ENCODE peak calls at places on chromosome 2, in six cellular contexts. One of them, this sample, is unnamed.

GRCh38 chr2:112728384-112729175 is 7.8 kb downstream of the NT5DC4 start:
- DNase-seq in NCI-H1092 treated with DMSO at 0.1 percent for 48 hours: peak; percentile 7
- DNase-seq in activated naive CD8-positive, alpha-beta T cell treated with anti-CD3 and anti-CD28 coated beads, Interleukin-2, amount 10 ng/mL, durations not matched to agents 7 days and 5 days: no peak
- DNase-seq in CD4-positive, alpha-beta memory T cell: no peak
- DNase-seq in mesenteric fat pad: peak; percentile 80
- DNase-seq in A172: no peak
- DNase-seq in this sample: peak; percentile 20

GRCh38 chr2:30686000-30686399 is 121.2 kb downstream of the CAPN13 start:
- DNase-seq in A172: peak; percentile 14
- DNase-seq in NCI-H1092 treated with DMSO at 0.1 percent for 48 hours: peak; percentile 57
- DNase-seq in activated naive CD8-positive, alpha-beta T cell treated with anti-CD3 and anti-CD28 coated beads, Interleukin-2, amount 10 ng/mL, durations not matched to agents 7 days and 5 days: no peak
- DNase-seq in CD4-positive, alpha-beta memory T cell: no peak
- DNase-seq in mesenteric fat pad: peak; percentile 47
- DNase-seq in this sample: peak; percentile 28

GRCh38 chr2:217231212-217231611 is 371.3 kb upstream of the TNP1 start:
- DNase-seq in NCI-H1092 treated with DMSO at 0.1 percent for 48 hours: no peak
- DNase-seq in activated naive CD8-positive, alpha-beta T cell treated with anti-CD3 and anti-CD28 coated beads, Interleukin-2, amount 10 ng/mL, durations not matched to agents 7 days and 5 days: no peak
- DNase-seq in mesenteric fat pad: no peak
- DNase-seq in CD4-positive, alpha-beta memory T cell: no peak
- DNase-seq in A172: no peak
- DNase-seq in this sample: no peak

GRCh38 chr2:37324536-37324785 is 172 bp downstream of the PRKD3 start:
- DNase-seq in CD4-positive, alpha-beta memory T cell: no peak
- DNase-seq in activated naive CD8-positive, alpha-beta T cell treated with anti-CD3 and anti-CD28 coated beads, Interleukin-2, amount 10 ng/mL, durations not matched to agents 7 days and 5 days: no peak
- DNase-seq in mesenteric fat pad: no peak
- DNase-seq in A172: no peak
- DNase-seq in NCI-H1092 treated with DMSO at 0.1 percent for 48 hours: no peak
- DNase-seq in this sample: peak; percentile 77

GRCh38 chr2:200298015-200298414 is 8.5 kb upstream of the SPATS2L start:
- DNase-seq in activated naive CD8-positive, alpha-beta T cell treated with anti-CD3 and anti-CD28 coated beads, Interleukin-2, amount 10 ng/mL, durations not matched to agents 7 days and 5 days: no peak
- DNase-seq in A172: no peak
- DNase-seq in mesenteric fat pad: no peak
- DNase-seq in CD4-positive, alpha-beta memory T cell: no peak
- DNase-seq in NCI-H1092 treated with DMSO at 0.1 percent for 48 hours: no peak
- DNase-seq in this sample: no peak

GRCh38 chr2:168192839-168193616 is 54.4 kb downstream of the STK39 start:
- DNase-seq in A172: peak; percentile 85
- DNase-seq in activated naive CD8-positive, alpha-beta T cell treated with anti-CD3 and anti-CD28 coated beads, Interleukin-2, amount 10 ng/mL, durations not matched to agents 7 days and 5 days: peak; percentile 40
- DNase-seq in CD4-positive, alpha-beta memory T cell: peak; percentile 70
- DNase-seq in mesenteric fat pad: no peak
- DNase-seq in NCI-H1092 treated with DMSO at 0.1 percent for 48 hours: no peak
- DNase-seq in this sample: no peak

GRCh38 chr2:8547284-8548064 is 134.4 kb upstream of the ID2 start:
- DNase-seq in activated naive CD8-positive, alpha-beta T cell treated with anti-CD3 and anti-CD28 coated beads, Interleukin-2, amount 10 ng/mL, durations not matched to agents 7 days and 5 days: no peak
- DNase-seq in A172: no peak
- DNase-seq in NCI-H1092 treated with DMSO at 0.1 percent for 48 hours: no peak
- DNase-seq in CD4-positive, alpha-beta memory T cell: no peak
- DNase-seq in mesenteric fat pad: peak; percentile 84
- DNase-seq in this sample: no peak

GRCh38 chr2:140808211-140808610 is 1322.6 kb downstream of the LRP1B start:
- DNase-seq in mesenteric fat pad: no peak
- DNase-seq in A172: no peak
- DNase-seq in CD4-positive, alpha-beta memory T cell: no peak
- DNase-seq in NCI-H1092 treated with DMSO at 0.1 percent for 48 hours: no peak
- DNase-seq in activated naive CD8-positive, alpha-beta T cell treated with anti-CD3 and anti-CD28 coated beads, Interleukin-2, amount 10 ng/mL, durations not matched to agents 7 days and 5 days: no peak
- DNase-seq in this sample: no peak

GRCh38 chr2:75162897-75163296 is 36.4 kb downstream of the TACR1 start:
- DNase-seq in NCI-H1092 treated with DMSO at 0.1 percent for 48 hours: no peak
- DNase-seq in activated naive CD8-positive, alpha-beta T cell treated with anti-CD3 and anti-CD28 coated beads, Interleukin-2, amount 10 ng/mL, durations not matched to agents 7 days and 5 days: no peak
- DNase-seq in mesenteric fat pad: no peak
- DNase-seq in A172: no peak
- DNase-seq in CD4-positive, alpha-beta memory T cell: no peak
- DNase-seq in this sample: no peak

GRCh38 chr2:74513605-74514367 is 464 bp upstream of the TLX2 start:
- DNase-seq in A172: no peak
- DNase-seq in activated naive CD8-positive, alpha-beta T cell treated with anti-CD3 and anti-CD28 coated beads, Interleukin-2, amount 10 ng/mL, durations not matched to agents 7 days and 5 days: peak; percentile 55
- DNase-seq in CD4-positive, alpha-beta memory T cell: peak; percentile 30
- DNase-seq in NCI-H1092 treated with DMSO at 0.1 percent for 48 hours: no peak
- DNase-seq in mesenteric fat pad: no peak
- DNase-seq in this sample: no peak

GRCh38 chr2:112168422-112169124 is 30.4 kb downstream of the FBLN7 start:
- DNase-seq in CD4-positive, alpha-beta memory T cell: no peak
- DNase-seq in NCI-H1092 treated with DMSO at 0.1 percent for 48 hours: no peak
- DNase-seq in A172: no peak
- DNase-seq in activated naive CD8-positive, alpha-beta T cell treated with anti-CD3 and anti-CD28 coated beads, Interleukin-2, amount 10 ng/mL, durations not matched to agents 7 days and 5 days: no peak
- DNase-seq in mesenteric fat pad: no peak
- DNase-seq in this sample: no peak

GRCh38 chr2:10225291-10226031 is 77.2 kb upstream of the HPCAL1 start:
- DNase-seq in activated naive CD8-positive, alpha-beta T cell treated with anti-CD3 and anti-CD28 coated beads, Interleukin-2, amount 10 ng/mL, durations not matched to agents 7 days and 5 days: peak; percentile 23
- DNase-seq in NCI-H1092 treated with DMSO at 0.1 percent for 48 hours: no peak
- DNase-seq in mesenteric fat pad: peak; percentile 84
- DNase-seq in A172: no peak
- DNase-seq in CD4-positive, alpha-beta memory T cell: no peak
- DNase-seq in this sample: no peak

GRCh38 chr2:75064691-75065396 is 106.4 kb downstream of the POLE4 start:
- DNase-seq in NCI-H1092 treated with DMSO at 0.1 percent for 48 hours: no peak
- DNase-seq in mesenteric fat pad: no peak
- DNase-seq in CD4-positive, alpha-beta memory T cell: peak; percentile 18
- DNase-seq in activated naive CD8-positive, alpha-beta T cell treated with anti-CD3 and anti-CD28 coated beads, Interleukin-2, amount 10 ng/mL, durations not matched to agents 7 days and 5 days: peak; percentile 55
- DNase-seq in A172: peak; percentile 57
- DNase-seq in this sample: peak; percentile 54

GRCh38 chr2:174593574-174594203 is 3.9 kb downstream of the WIPF1 start:
- DNase-seq in A172: peak; percentile 81
- DNase-seq in activated naive CD8-positive, alpha-beta T cell treated with anti-CD3 and anti-CD28 coated beads, Interleukin-2, amount 10 ng/mL, durations not matched to agents 7 days and 5 days: no peak
- DNase-seq in CD4-positive, alpha-beta memory T cell: peak; percentile 88
- DNase-seq in NCI-H1092 treated with DMSO at 0.1 percent for 48 hours: no peak
- DNase-seq in mesenteric fat pad: no peak
- DNase-seq in this sample: no peak

GRCh38 chr2:70525032-70525431 is 28.6 kb downstream of the TGFA start:
- DNase-seq in activated naive CD8-positive, alpha-beta T cell treated with anti-CD3 and anti-CD28 coated beads, Interleukin-2, amount 10 ng/mL, durations not matched to agents 7 days and 5 days: no peak
- DNase-seq in A172: peak; percentile 70
- DNase-seq in mesenteric fat pad: no peak
- DNase-seq in NCI-H1092 treated with DMSO at 0.1 percent for 48 hours: no peak
- DNase-seq in CD4-positive, alpha-beta memory T cell: no peak
- DNase-seq in this sample: no peak

GRCh38 chr2:105553538-105554196 is 154.8 kb upstream of the FHL2 start:
- DNase-seq in A172: peak; percentile 65
- DNase-seq in activated naive CD8-positive, alpha-beta T cell treated with anti-CD3 and anti-CD28 coated beads, Interleukin-2, amount 10 ng/mL, durations not matched to agents 7 days and 5 days: no peak
- DNase-seq in mesenteric fat pad: peak; percentile 43
- DNase-seq in NCI-H1092 treated with DMSO at 0.1 percent for 48 hours: no peak
- DNase-seq in CD4-positive, alpha-beta memory T cell: no peak
- DNase-seq in this sample: no peak

GRCh38 chr2:241034490-241035141 is 36.2 kb downstream of the SNED1 start:
- DNase-seq in CD4-positive, alpha-beta memory T cell: no peak
- DNase-seq in A172: no peak
- DNase-seq in NCI-H1092 treated with DMSO at 0.1 percent for 48 hours: no peak
- DNase-seq in mesenteric fat pad: peak; percentile 78
- DNase-seq in activated naive CD8-positive, alpha-beta T cell treated with anti-CD3 and anti-CD28 coated beads, Interleukin-2, amount 10 ng/mL, durations not matched to agents 7 days and 5 days: no peak
- DNase-seq in this sample: peak; percentile 24

This sample was measured in lung.